ENCODE peak calls at places on chromosomes 1 and 21, in four cellular contexts. Y is lung, H is HL-60, S is astrocyte of the spinal cord. Q is an unnamed sample.

GRCh38 chr1:34164510-34165381 is at the start of gene CSMD2:
- DNase-seq in H (no peak), Y (no peak), S (peak), Q (no peak)

GRCh38 chr1:40739455-40740008 is 44.1 kb upstream of the KCNQ4 start:
- DNase-seq in S (no peak), Y (no peak), H (no peak), Q (no peak)

GRCh38 chr1:58754683-58755467 is 29.0 kb downstream of the JUN start:
- DNase-seq in S (no peak), H (no peak), Y (no peak), Q (no peak)

GRCh38 chr1:229893762-229894444 is 173.1 kb upstream of the GALNT2 start:
- DNase-seq in H (no peak), S (no peak), Y (no peak), Q (no peak)

GRCh38 chr1:1778827-1779675 is 781 bp upstream of the NADK start:
- DNase-seq in Y (peak), S (no peak), H (peak), Q (no peak)

GRCh38 chr1:160499631-160500030 is 23.4 kb downstream of the SLAMF6 start:
- DNase-seq in S (no peak), Y (no peak), H (peak), Q (no peak)

GRCh38 chr1:166273618-166274017 is 106.8 kb upstream of the FAM78B start:
- DNase-seq in S (no peak), Y (no peak), H (no peak), Q (no peak)

GRCh38 chr1:11780380-11781147 is 18.6 kb downstream of the C1orf167 start:
- DNase-seq in S (no peak), Y (no peak), H (no peak), Q (no peak)

GRCh38 chr1:231465051-231465450 is 43.0 kb upstream of the EGLN1 start:
- DNase-seq in S (no peak), Y (no peak), H (no peak), Q (no peak)

GRCh38 chr1:182249201-182249676 is 142.4 kb downstream of the GLUL start:
- DNase-seq in S (no peak), Y (peak), H (no peak), Q (no peak)

GRCh38 chr1:175402336-175402735 is 209.8 kb upstream of the KIAA0040 start:
- DNase-seq in H (no peak), S (no peak), Y (no peak), Q (no peak)

GRCh38 chr1:175178056-175178455 is 14.5 kb downstream of the KIAA0040 start:
- DNase-seq in S (no peak), Y (no peak), H (no peak), Q (no peak)

GRCh38 chr21:36200089-36200561 is 43.5 kb downstream of the DOP1B start:
- DNase-seq in Y (no peak), H (peak), S (no peak), Q (no peak)

GRCh38 chr1:58929667-58930325 is 145.9 kb upstream of the JUN start:
- DNase-seq in S (no peak), H (no peak), Y (no peak), Q (no peak)

GRCh38 chr1:245516178-245516829 is 361.5 kb downstream of the KIF26B start:
- DNase-seq in S (peak), Y (no peak), H (peak), Q (no peak)

GRCh38 chr1:58249729-58250586 is 296.6 kb downstream of the OMA1 start:
- DNase-seq in H (no peak), Y (no peak), S (peak), Q (no peak)

GRCh38 chr1:210222288-210223006 is 10.1 kb upstream of the SERTAD4 start:
- DNase-seq in Y (peak), S (no peak), H (no peak), Q (no peak)

GRCh38 chr1:201624741-201625646 is 86.1 kb downstream of the NAV1 start:
- DNase-seq in S (peak), H (no peak), Y (no peak), Q (no peak)

GRCh38 chr1:232968396-232968795 is 18.0 kb downstream of the NTPCR start:
- DNase-seq in Y (no peak), H (no peak), S (no peak), Q (no peak)

GRCh38 chr1:108612496-108612895 is 48.4 kb downstream of the HENMT1 start:
- DNase-seq in Y (no peak), H (no peak), S (no peak), Q (no peak)

GRCh38 chr1:203453616-203454015 is 22.0 kb upstream of the PRELP start:
- DNase-seq in Y (no peak), S (no peak), H (no peak), Q (no peak)

GRCh38 chr1:148308832-148309458 is 156.9 kb upstream of the NBPF11 start:
- DNase-seq in S (no peak), H (no peak), Y (no peak), Q (no peak)

GRCh38 chr1:43766086-43766784 is 58.9 kb downstream of the ST3GAL3 start:
- DNase-seq in H (peak), S (no peak), Y (peak), Q (no peak)

GRCh38 chr1:181141431-181141910 is 53.0 kb downstream of the IER5 start:
- DNase-seq in Y (no peak), H (no peak), S (peak), Q (no peak)

GRCh38 chr1:63784489-63785390 is 10.9 kb downstream of the ROR1 start:
- DNase-seq in Y (no peak), S (no peak), H (no peak), Q (no peak)

GRCh38 chr1:44108241-44108640 is 10.4 kb upstream of the KLF17 start:
- DNase-seq in S (peak), Y (no peak), H (no peak), Q (no peak)

GRCh38 chr1:61397915-61398314 is 315.6 kb downstream of the NFIA start:
- DNase-seq in S (peak), Y (no peak), H (no peak), Q (no peak)

GRCh38 chr1:24186993-24187790 is at the start of gene IFNLR1:
- DNase-seq in S (no peak), Y (peak), H (no peak), Q (peak)

GRCh38 chr1:172460901-172461315 is 17.0 kb upstream of the PIGC start:
- DNase-seq in H (no peak), S (peak), Y (no peak), Q (no peak)

DNA sequence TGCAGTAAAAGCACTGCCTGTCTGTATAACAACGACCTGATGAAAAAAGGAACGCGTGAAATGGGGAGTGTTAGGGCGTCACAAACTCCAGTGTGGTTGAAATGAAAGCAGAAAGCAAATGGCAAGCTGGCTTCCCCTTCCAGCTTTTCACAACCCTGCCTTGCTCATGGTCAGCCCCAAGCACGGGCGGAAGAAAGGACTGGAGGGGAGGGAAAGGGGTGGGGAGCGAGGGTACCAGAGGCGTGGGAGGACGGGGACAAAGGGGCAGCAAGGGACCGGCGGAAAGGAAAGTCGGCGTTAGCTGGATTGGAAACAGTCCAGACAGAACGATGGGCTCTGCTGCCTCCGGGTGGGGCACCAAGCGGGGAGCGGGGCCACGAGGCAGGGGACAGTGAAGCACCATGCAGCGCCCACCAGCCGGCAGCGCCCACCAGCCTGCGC is 9.6 kb downstream of the VPS26C start:
- DNase-seq in H (peak), S (peak), Y (no peak), Q (no peak)
- TF ChIP-seq CTCF in H (no peak), S (no peak), Y (no peak), Q (no peak)

GRCh38 chr21:34018910-34019309 is 54.5 kb upstream of the MRPS6 start:
- DNase-seq in H (no peak), S (no peak), Y (no peak), Q (no peak)

GRCh38 chr21:34021726-34022125 is 51.7 kb upstream of the MRPS6 start:
- DNase-seq in H (no peak), Y (no peak), S (no peak), Q (no peak)

GRCh38 chr21:34019402-34019801 is 54.0 kb upstream of the MRPS6 start:
- DNase-seq in Y (no peak), S (no peak), H (no peak), Q (no peak)

GRCh38 chr21:34020934-34021553 is 52.3 kb upstream of the MRPS6 start:
- DNase-seq in H (no peak), S (no peak), Y (no peak), Q (no peak)

DNA sequence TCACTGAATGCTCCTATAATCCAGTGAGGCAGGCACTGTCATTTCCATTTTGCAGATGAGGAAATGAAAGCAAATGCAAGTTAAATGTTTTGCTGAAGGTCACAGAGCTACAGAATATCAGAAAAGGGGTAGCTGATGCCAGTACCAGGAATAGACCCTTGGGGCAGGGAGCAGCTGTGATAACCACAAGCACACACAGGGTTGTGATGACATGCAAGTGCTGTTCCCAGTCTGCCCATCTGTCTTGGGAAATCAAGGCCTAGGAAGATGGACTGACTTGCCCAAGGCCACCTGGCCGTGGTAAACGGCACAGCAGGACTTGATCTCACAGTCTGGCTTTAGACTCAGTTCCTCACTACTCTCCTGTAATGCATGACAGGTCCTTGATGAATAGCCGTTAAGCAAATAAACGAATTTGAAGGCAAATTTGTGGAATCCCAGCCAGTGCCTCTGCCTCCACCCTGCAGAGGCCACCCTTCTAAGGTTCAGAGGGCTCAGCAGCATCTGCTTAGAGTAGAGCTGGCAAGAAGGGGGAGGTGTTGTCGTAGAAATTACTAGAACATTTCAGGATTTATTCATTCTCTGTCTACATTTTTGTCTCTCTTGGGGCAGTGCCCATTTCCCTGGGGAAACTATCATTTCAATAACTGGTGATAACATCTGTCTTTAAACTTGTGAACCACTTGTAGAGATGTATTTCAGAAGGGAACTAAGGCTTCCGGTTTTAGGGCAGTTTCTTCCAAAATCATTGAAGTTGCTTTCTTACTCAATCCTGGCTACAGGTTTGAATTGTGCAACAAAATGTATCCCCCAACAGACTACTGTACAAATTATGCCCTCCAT is 53.2 kb upstream of the MRPS6 start:
- DNase-seq in H (peak), Y (no peak), S (no peak), Q (no peak)
- TF ChIP-seq CTCF in H (peak), Y (no peak), S (no peak), Q (no peak)

DNA sequence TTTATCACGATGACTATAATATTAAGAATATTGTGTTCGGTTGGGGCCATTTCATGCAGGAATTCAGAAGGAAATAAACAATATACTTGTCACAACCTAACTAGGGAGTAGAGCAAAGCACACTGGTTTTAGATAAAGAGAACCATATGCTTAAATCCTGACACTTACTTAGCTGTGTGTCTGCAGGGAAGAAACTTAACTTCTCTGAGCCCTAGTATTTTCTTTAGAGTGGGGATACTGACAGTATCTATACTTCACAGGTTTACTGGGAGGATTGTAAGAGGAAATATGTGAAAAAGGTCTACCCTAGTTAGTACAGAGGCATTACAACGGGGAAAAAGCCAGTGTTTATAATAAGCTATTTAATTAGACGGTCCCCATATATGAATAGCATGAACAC is 72.9 kb downstream of the IARS2 start:
- DNase-seq in Y (no peak), H (no peak), S (no peak), Q (no peak)
- TF ChIP-seq CTCF in Y (no peak), H (no peak), S (no peak), Q (no peak)

DNA sequence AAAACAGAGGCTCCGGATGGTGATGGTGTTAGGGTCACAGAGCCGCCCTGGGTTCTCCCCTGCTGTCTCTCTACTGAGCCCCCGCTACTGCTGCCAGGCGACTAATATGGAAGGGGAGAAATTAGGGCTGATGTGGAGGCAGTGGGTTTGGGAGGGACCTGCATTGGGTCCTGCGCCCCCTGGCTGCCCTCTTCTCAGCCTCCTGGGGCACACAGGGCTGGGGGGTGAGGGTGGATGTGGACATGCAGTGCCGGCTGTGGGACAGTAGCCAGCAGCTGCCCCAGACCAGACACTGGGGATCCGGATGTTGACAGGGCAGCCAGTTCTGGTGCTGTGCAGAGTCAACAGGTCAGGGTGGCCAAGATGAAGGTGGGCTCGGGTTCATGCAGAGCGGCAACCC is 1.5 kb upstream of the CLCNKB start:
- DNase-seq in H (no peak), Y (no peak), S (no peak), Q (no peak)
- TF ChIP-seq CTCF in H (no peak), Y (no peak), S (peak), Q (no peak)

GRCh38 chr1:208526726-208527125 is 282.5 kb upstream of the PLXNA2 start:
- DNase-seq in S (no peak), H (no peak), Y (peak), Q (no peak)

GRCh38 chr1:208531003-208531750 is 287.0 kb upstream of the PLXNA2 start:
- DNase-seq in Y (peak), H (no peak), S (no peak), Q (no peak)

GRCh38 chr1:208527197-208527596 is 283.0 kb upstream of the PLXNA2 start:
- DNase-seq in S (no peak), Y (peak), H (no peak), Q (no peak)

GRCh38 chr1:208525417-208525816 is 281.2 kb upstream of the PLXNA2 start:
- DNase-seq in S (no peak), Y (no peak), H (no peak), Q (no peak)

GRCh38 chr1:208528577-208529240 is 284.5 kb upstream of the PLXNA2 start:
- DNase-seq in Y (peak), S (no peak), H (no peak), Q (no peak)
- TF ChIP-seq CTCF in Y (no peak), S (no peak), H (no peak), Q (no peak)

GRCh38 chr1:39507230-39507928 is 15.9 kb downstream of the BMP8A start:
- DNase-seq in Y (no peak), S (no peak), H (no peak), Q (no peak)
- TF ChIP-seq CTCF in Y (no peak), S (peak), H (no peak), Q (peak)